ENCODE peak calls at places on chromosomes 13 and 19, in five cellular contexts. Z, F, T, I and R are unnamed samples.

GRCh38 chr19:46698395-46699321 is 18.3 kb downstream of the PRKD2 start:
- DNase-seq in I (no peak), T (no peak), Z (no peak), F (no peak), R (no peak)

GRCh38 chr19:41616785-41617621 is 9.9 kb downstream of the CEACAM4 start:
- DNase-seq in Z (peak; percentile 44), I (peak; percentile 35), T (peak; percentile 14), F (no peak), R (peak; percentile 4)

GRCh38 chr19:33740811-33741396 is 55.8 kb upstream of the KCTD15 start:
- DNase-seq in I (peak; percentile 52), Z (peak; percentile 46), F (no peak), T (no peak), R (peak; percentile 17)

GRCh38 chr19:55189424-55189823 is 9.3 kb upstream of the SYT5 start:
- DNase-seq in I (peak; percentile 99), F (peak; percentile 88), Z (peak; percentile 96), T (peak; percentile 53), R (peak; percentile 86)

GRCh38 chr13:77042566-77043177 is 15.7 kb upstream of the FBXL3 start:
- DNase-seq in F (no peak), T (no peak), Z (no peak), I (no peak), R (no peak)

GRCh38 chr19:56491399-56491798 is 14.3 kb upstream of the ZNF667 start:
- DNase-seq in F (no peak), Z (peak; percentile 29), I (peak; percentile 10), T (no peak), R (no peak)

GRCh38 chr13:91014696-91015095 is 332.8 kb upstream of the MIR17HG start:
- DNase-seq in F (no peak), I (peak; percentile 14), Z (peak; percentile 12), T (no peak), R (no peak)

GRCh38 chr19:20787766-20788165 is 11.7 kb downstream of the ZNF66 start:
- DNase-seq in I (no peak), F (no peak), Z (peak; percentile 5), T (no peak), R (no peak)

GRCh38 chr19:58001895-58002369 is 688 bp downstream of the ZNF606 start:
- DNase-seq in T (no peak), F (no peak), Z (peak; percentile 36), I (peak; percentile 26), R (no peak)

GRCh38 chr19:13010038-13010991 is 15.0 kb downstream of the NFIX start:
- DNase-seq in Z (no peak), T (no peak), I (peak; percentile 36), F (no peak), R (no peak)

DNA sequence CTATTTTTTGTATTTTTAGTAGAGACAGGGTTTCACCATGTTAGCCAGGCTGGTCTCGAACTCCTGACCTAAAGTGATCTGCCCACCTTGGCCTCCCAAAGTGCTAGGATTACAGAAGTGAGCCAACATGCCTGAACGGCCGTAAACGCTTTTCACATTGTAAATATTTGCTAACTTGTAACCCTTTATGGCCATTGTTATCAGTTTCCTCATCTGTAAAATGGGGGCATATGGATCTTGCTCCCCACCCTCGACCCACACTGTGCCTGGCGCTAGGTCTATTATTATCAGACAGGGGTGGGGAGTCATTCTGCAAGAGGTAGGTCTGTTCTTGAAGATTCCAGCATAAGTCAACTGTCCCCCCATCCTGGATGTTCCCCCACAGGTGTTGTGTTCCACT is 11.9 kb downstream of the NCAN start:
- DNase-seq in T (no peak), Z (no peak), I (no peak), F (no peak), R (no peak)
- H3K4me3 ChIP-seq in T (no peak overlapping the region), Z (no peak overlapping the region), I (no peak overlapping the region), F (no peak overlapping the region), R (no peak overlapping the region)

GRCh38 chr19:40508739-40509260 is 42.0 kb downstream of the SPTBN4 start:
- DNase-seq in I (no peak), Z (no peak), T (no peak), F (no peak), R (no peak)

GRCh38 chr19:40506099-40506498 is 39.3 kb downstream of the SPTBN4 start:
- DNase-seq in F (no peak), Z (no peak), I (no peak), T (no peak), R (no peak)

GRCh38 chr19:40510526-40511115 is 43.8 kb downstream of the SPTBN4 start:
- DNase-seq in Z (no peak), I (no peak), T (no peak), F (no peak), R (no peak)

GRCh38 chr19:40511487-40511886 is 44.7 kb downstream of the SPTBN4 start:
- DNase-seq in I (no peak), T (no peak), Z (no peak), F (no peak), R (no peak)

DNA sequence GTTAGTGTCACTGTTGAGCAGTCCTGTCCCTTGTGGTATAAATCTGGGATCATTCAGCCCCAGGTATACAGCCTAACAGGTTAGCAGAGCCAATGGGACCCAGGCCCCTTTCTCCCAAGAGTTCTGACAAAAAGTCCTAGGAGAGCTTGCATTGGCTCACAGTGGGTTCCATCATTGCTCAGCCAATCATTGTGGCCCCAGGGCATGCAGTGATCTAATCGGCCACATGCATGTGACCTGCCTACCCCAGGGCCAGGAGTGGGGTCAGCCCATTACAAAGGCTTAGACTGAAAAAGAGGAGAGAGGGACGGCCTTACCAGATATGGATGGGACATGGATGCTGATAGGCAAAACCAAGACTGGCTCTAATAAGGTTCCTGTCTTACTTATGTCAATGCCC is 41.1 kb downstream of the SPTBN4 start:
- DNase-seq in T (no peak), Z (no peak), I (no peak), F (no peak), R (no peak)
- H3K4me3 ChIP-seq in T (no peak overlapping the region), Z (no peak overlapping the region), I (no peak overlapping the region), F (no peak overlapping the region), R (no peak overlapping the region)

GRCh38 chr19:35903550-35904179 is 1.3 kb downstream of the HCST start:
- DNase-seq in Z (peak; percentile 62), F (no peak), I (peak; percentile 58), T (peak; percentile 80), R (peak; percentile 53)
- H3K4me3 ChIP-seq in Z (peak overlapping the region; percentile 48), F (peak overlapping the region; percentile 53), I (peak overlapping the region; percentile 36), T (peak overlapping the region; percentile 8), R (peak overlapping the region; percentile 37)

GRCh38 chr19:38304352-38304865 is 358 bp downstream of the C19orf33 start:
- DNase-seq in Z (no peak), I (no peak), T (no peak), F (no peak), R (no peak)

GRCh38 chr19:38307076-38307475 is 3.0 kb downstream of the C19orf33 start:
- DNase-seq in T (no peak), F (no peak), I (no peak), Z (no peak), R (no peak)

GRCh38 chr19:38306236-38306635 is 2.2 kb downstream of the C19orf33 start:
- DNase-seq in I (no peak), F (no peak), T (no peak), Z (no peak), R (no peak)

GRCh38 chr19:38303517-38304351 is at the start of gene C19orf33:
- DNase-seq in I (no peak), T (no peak), Z (no peak), F (peak; percentile 84), R (no peak)

DNA sequence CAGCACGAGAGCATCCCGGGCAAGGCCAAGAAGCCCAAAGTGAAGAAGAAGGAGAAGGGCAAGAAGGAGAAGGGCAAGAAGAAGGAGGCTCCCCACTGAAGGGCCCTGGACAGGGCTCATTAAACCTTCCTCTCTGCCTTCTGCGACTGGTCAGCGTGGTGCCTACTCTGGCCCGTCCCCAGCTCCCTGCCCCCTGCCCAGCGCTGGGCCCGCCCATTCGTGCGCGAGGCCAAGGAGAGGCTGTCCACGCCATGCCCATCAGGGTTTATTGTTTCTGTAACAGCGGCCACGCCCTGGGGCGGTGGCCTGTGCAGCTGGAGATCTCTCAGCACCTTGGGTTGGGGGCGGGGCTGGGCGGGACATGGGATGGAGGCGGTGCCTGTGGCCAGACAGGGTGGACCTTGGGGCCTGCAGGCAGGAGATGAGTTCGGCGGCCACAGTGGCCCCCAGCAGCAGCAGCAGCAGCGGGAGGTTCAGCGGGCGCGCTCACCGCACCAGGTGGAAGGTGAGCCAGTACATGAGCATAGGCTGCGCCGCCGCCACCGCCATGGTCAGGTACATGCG is 897 bp downstream of the C19orf33 start:
- DNase-seq in F (peak; percentile 96), Z (no peak), I (no peak), T (peak; percentile 43), R (no peak)
- H3K4me3 ChIP-seq in F (peak overlapping the region; percentile 98), Z (no peak overlapping the region), I (no peak overlapping the region), T (peak overlapping the region; percentile 31), R (no peak overlapping the region)

GRCh38 chr19:1467512-1468273 is 11.3 kb downstream of the C19orf25 start:
- DNase-seq in T (peak; percentile 19), F (no peak), Z (no peak), I (no peak), R (no peak)

GRCh38 chr19:1469936-1470863 is 8.8 kb downstream of the C19orf25 start:
- DNase-seq in I (no peak), Z (peak; percentile 25), T (peak; percentile 59), F (peak; percentile 42), R (no peak)

GRCh38 chr19:1469200-1469935 is 9.6 kb downstream of the C19orf25 start:
- DNase-seq in Z (no peak), T (peak; percentile 25), I (no peak), F (no peak), R (no peak)

GRCh38 chr19:1467228-1467511 is 11.8 kb downstream of the C19orf25 start:
- DNase-seq in F (no peak), Z (no peak), I (no peak), T (no peak), R (no peak)

DNA sequence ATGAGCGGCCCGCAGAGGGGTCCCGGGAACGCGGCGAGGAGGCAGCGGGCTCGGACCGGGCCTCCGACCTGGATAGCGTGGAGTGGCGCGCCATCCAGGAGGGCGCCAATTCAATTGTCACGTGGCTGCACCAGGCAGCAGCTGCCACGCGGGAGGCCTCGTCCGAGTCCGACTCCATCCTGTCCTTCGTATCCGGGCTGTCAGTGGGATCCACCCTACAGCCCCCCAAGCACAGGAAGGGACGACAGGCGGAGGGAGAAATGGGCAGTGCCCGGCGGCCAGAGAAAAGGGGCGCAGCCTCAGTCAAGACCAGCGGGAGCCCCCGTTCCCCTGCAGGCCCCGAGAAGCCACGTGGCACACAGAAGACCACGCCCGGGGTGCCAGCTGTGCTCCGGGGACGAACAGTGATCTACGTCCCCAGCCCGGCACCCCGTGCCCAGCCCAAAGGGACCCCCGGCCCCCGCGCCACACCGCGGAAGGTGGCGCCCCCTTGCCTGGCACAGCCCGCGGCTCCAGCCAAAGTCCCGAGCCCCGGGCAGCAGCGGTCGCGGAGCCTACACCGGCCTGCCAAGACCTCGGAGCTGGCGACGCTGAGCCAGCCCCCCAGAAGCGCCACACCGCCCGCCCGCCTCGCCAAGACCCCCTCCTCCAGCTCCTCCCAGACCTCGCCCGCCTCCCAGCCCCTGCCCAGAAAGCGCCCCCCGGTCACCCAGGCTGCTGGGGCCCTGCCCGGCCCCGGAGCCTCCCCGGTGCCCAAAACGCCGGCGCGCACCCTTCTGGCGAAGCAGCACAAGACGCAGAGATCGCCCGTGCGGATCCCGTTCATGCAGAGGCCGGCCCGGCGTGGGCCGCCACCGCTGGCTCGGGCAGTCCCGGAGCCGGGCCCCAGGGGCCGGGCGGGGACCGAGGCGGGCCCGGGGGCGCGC is 10.5 kb downstream of the C19orf25 start:
- DNase-seq in F (no peak), T (peak; percentile 38), I (peak; percentile 44), Z (peak; percentile 42), R (no peak)
- H3K4me3 ChIP-seq in F (peak overlapping the region; percentile 66), T (peak overlapping the region; percentile 31), I (peak overlapping the region; percentile 21), Z (no peak overlapping the region), R (no peak overlapping the region)